ENCODE peak calls at places on chromosome 11, in seven cellular contexts. S, Q, A, V, H, X and D are unnamed samples.

GRCh38 chr11:119797137-119797611 is 68.2 kb upstream of the NECTIN1 start:
- DNase-seq in X (no peak), Q (no peak), A (no peak), V (no peak), S (no peak), H (no peak), D (peak; percentile 45)

GRCh38 chr11:122754553-122755322 is 83.6 kb upstream of the CRTAM start:
- DNase-seq in H (no peak), A (peak; percentile 11), Q (no peak), X (no peak), V (no peak), S (peak; percentile 27), D (no peak)

GRCh38 chr11:67083786-67084366 is 27.2 kb downstream of the RHOD start:
- DNase-seq in V (no peak), S (no peak), H (no peak), A (no peak), X (no peak), Q (no peak), D (no peak)

GRCh38 chr11:10305964-10306918 is 1.4 kb downstream of the ADM start:
- DNase-seq in X (peak; percentile 36), V (no peak), H (no peak), Q (no peak), S (no peak), A (peak; percentile 41), D (peak; percentile 88)

GRCh38 chr11:114295676-114296081 is 520 bp upstream of the NNMT start:
- DNase-seq in V (no peak), X (no peak), Q (no peak), H (no peak), S (no peak), A (no peak), D (no peak)

GRCh38 chr11:47464479-47464878 is 15.5 kb upstream of the RAPSN start:
- DNase-seq in V (no peak), Q (no peak), S (peak; percentile 8), H (no peak), A (no peak), X (no peak), D (peak; percentile 36)

GRCh38 chr11:518463-519202 is 11.6 kb upstream of the RNH1 start:
- DNase-seq in X (peak; percentile 94), V (peak; percentile 75), Q (peak; percentile 96), A (peak; percentile 95), S (peak; percentile 98), H (peak; percentile 96), D (peak; percentile 97)

GRCh38 chr11:2883717-2884423 is 1.7 kb downstream of the CDKN1C start:
- DNase-seq in H (no peak), S (no peak), X (no peak), Q (no peak), A (no peak), V (no peak), D (no peak)

GRCh38 chr11:128409476-128409875 is 177.9 kb downstream of the ETS1 start:
- DNase-seq in S (no peak), Q (no peak), V (no peak), H (no peak), X (no peak), A (no peak), D (no peak)

GRCh38 chr11:86874314-86875056 is 74.1 kb downstream of the PRSS23 start:
- DNase-seq in H (no peak), S (no peak), V (no peak), X (no peak), Q (no peak), A (no peak), D (no peak)

GRCh38 chr11:47447906-47448305 is 1.0 kb downstream of the RAPSN start:
- DNase-seq in V (no peak), A (no peak), S (no peak), H (no peak), X (no peak), Q (no peak), D (no peak)

GRCh38 chr11:79200398-79201070 is 240.3 kb downstream of the TENM4 start:
- DNase-seq in S (no peak), V (no peak), X (no peak), Q (no peak), A (no peak), H (no peak), D (no peak)

GRCh38 chr11:105860105-105860504 is 161.9 kb downstream of the MSANTD4 start:
- DNase-seq in A (no peak), V (no peak), S (no peak), Q (no peak), H (no peak), X (no peak), D (no peak)

DNA sequence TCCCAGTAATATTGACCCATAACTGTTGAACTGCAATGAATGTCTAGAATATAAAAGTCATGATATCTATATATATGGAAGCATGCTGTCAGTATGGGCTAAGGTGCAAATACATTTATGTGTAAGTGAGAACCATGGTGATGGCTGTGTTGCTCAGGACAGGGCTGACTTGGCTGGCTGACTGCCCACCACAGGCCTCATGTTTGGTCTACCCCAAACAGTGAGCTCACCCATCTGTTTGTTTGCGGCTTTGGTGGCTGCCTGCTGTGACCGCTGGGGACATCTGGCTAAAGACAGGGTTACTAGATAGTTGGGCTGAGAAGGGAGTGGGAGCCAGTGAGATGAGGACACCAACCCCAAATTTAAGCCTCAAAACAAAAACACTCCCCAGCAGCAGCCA is 6.3 kb downstream of the CD44 start:
- DNase-seq in X (no peak), A (peak; percentile 70), Q (no peak), S (no peak), V (no peak), H (no peak), D (no peak)
- TF ChIP-seq POLR2A in X (no peak), A (no peak), Q (no peak), S (no peak), V (no peak), H (no peak), D (no peak)

GRCh38 chr11:88312665-88313064 is 24.9 kb downstream of the CTSC start:
- DNase-seq in A (no peak), S (no peak), Q (no peak), V (no peak), X (no peak), H (no peak), D (no peak)
- H3K4me1 ChIP-seq in A (no peaks in the 10 kb centered on the region), S (peaks cover 30% of the 10 kb centered on the region), Q (no peaks in the 10 kb centered on the region), V (no peaks in the 10 kb centered on the region), X (no peaks in the 10 kb centered on the region), H (peaks cover 15% of the 10 kb centered on the region), D (no peaks in the 10 kb centered on the region)

GRCh38 chr11:72081184-72081644 is 564 bp downstream of the LRRC51 start:
- DNase-seq in A (no peak), S (no peak), V (no peak), X (no peak), H (no peak), Q (no peak), D (no peak)

GRCh38 chr11:72081856-72082255 is 1.2 kb downstream of the LRRC51 start:
- DNase-seq in H (no peak), X (no peak), S (no peak), A (no peak), Q (peak; percentile 73), V (no peak), D (no peak)

GRCh38 chr11:72079776-72080325 is 491 bp downstream of the NUMA1 start:
- DNase-seq in V (no peak), A (peak; percentile 37), H (no peak), S (no peak), X (no peak), Q (peak; percentile 68), D (no peak)

GRCh38 chr11:72078477-72078876 is 1.9 kb downstream of the NUMA1 start:
- DNase-seq in H (no peak), A (no peak), V (no peak), X (no peak), S (no peak), Q (no peak), D (no peak)

GRCh38 chr11:72080326-72081183 is at the start of the genes LRRC51 and NUMA1:
- DNase-seq in S (peak; percentile 100), V (peak; percentile 100), A (peak; percentile 100), X (peak; percentile 100), H (peak; percentile 100), Q (peak; percentile 100), D (peak; percentile 99)
- TF ChIP-seq CTCF in S (no peak), V (peak; percentile 10), A (no peak), X (no peak), H (no peak), Q (no peak), D (no peak)

DNA sequence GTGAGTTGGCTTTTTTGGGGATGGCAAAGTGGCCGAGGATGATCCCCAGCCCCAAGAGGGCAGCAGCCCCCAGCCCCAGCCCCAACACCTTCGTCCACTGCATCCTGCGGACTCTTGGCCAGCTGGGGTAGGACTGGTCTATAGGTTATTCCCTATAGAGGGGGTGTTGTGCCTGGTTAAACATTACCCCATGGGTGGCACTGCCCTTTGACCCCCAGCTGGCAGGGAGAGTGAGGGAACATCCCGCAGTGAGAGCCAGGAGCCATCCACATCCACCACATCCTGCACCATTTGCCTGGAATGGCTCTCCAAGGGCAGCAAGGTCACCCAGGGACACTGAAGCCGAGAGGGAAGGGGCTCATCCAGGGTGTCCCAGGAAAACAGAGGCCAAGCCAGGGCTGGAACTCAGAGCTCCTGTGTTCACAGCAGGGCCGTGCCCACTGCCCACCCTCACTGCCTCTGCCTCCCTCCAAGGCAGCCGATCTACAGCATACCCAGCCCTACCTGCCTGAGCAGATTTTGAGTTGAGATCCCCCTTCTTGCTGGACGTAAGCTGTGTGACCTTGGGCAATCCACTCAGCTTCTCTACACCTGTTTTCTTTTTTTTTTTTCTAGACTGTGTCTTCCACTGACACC is at the start of gene NAALADL1:
- DNase-seq in H (no peak), S (no peak), V (no peak), A (peak; percentile 41), X (no peak), Q (no peak), D (no peak)
- TF ChIP-seq POLR2A in H (no peak), S (no peak), V (no peak), A (no peak), X (no peak), Q (no peak), D (no peak)